ENCODE peak calls at places on chromosome 7, in six cellular contexts. One of them, this sample, is unnamed.

GRCh38 chr7:493661-494251 is 25.9 kb downstream of the PDGFA start:
- DNase-seq in activated CD4-positive, alpha-beta T cell treated with anti-CD3 and anti-CD28 coated beads, Interleukin-2, amount 10 ng/mL, durations not matched to agents 7 days and 5 days: no peak
- DNase-seq in iPS-NIHi11: no peak
- DNase-seq in nephron progenitor cell: no peak
- DNase-seq in kidney epithelial cell: no peak
- DNase-seq in activated CD8-positive, alpha-beta T cell treated with anti-CD3 and anti-CD28 coated beads, Interleukin-2, amount 10 ng/mL, durations not matched to agents 7 days and 5 days: no peak
- DNase-seq in this sample: no peak

GRCh38 chr7:37920305-37920618 is 178 bp upstream of the EPDR1 start:
- DNase-seq in activated CD4-positive, alpha-beta T cell treated with anti-CD3 and anti-CD28 coated beads, Interleukin-2, amount 10 ng/mL, durations not matched to agents 7 days and 5 days: no peak
- DNase-seq in iPS-NIHi11: no peak
- DNase-seq in nephron progenitor cell: no peak
- DNase-seq in kidney epithelial cell: no peak
- DNase-seq in activated CD8-positive, alpha-beta T cell treated with anti-CD3 and anti-CD28 coated beads, Interleukin-2, amount 10 ng/mL, durations not matched to agents 7 days and 5 days: no peak
- DNase-seq in this sample: no peak

GRCh38 chr7:117193564-117193963 is 129.3 kb downstream of the WNT2 start:
- DNase-seq in activated CD4-positive, alpha-beta T cell treated with anti-CD3 and anti-CD28 coated beads, Interleukin-2, amount 10 ng/mL, durations not matched to agents 7 days and 5 days: no peak
- DNase-seq in iPS-NIHi11: no peak
- DNase-seq in nephron progenitor cell: no peak
- DNase-seq in kidney epithelial cell: no peak
- DNase-seq in activated CD8-positive, alpha-beta T cell treated with anti-CD3 and anti-CD28 coated beads, Interleukin-2, amount 10 ng/mL, durations not matched to agents 7 days and 5 days: no peak
- DNase-seq in this sample: no peak

GRCh38 chr7:37408241-37408884 is 40.3 kb downstream of the ELMO1 start:
- DNase-seq in activated CD4-positive, alpha-beta T cell treated with anti-CD3 and anti-CD28 coated beads, Interleukin-2, amount 10 ng/mL, durations not matched to agents 7 days and 5 days: peak; percentile 34
- DNase-seq in iPS-NIHi11: no peak
- DNase-seq in nephron progenitor cell: no peak
- DNase-seq in kidney epithelial cell: no peak
- DNase-seq in activated CD8-positive, alpha-beta T cell treated with anti-CD3 and anti-CD28 coated beads, Interleukin-2, amount 10 ng/mL, durations not matched to agents 7 days and 5 days: peak; percentile 28
- DNase-seq in this sample: no peak

GRCh38 chr7:102992820-102993531 is 80.2 kb downstream of the LRRC17 start:
- DNase-seq in activated CD4-positive, alpha-beta T cell treated with anti-CD3 and anti-CD28 coated beads, Interleukin-2, amount 10 ng/mL, durations not matched to agents 7 days and 5 days: no peak
- DNase-seq in iPS-NIHi11: no peak
- DNase-seq in nephron progenitor cell: no peak
- DNase-seq in kidney epithelial cell: peak; percentile 56
- DNase-seq in activated CD8-positive, alpha-beta T cell treated with anti-CD3 and anti-CD28 coated beads, Interleukin-2, amount 10 ng/mL, durations not matched to agents 7 days and 5 days: no peak
- DNase-seq in this sample: peak; percentile 72

GRCh38 chr7:33862946-33863814 is 42.2 kb upstream of the BMPER start:
- DNase-seq in activated CD4-positive, alpha-beta T cell treated with anti-CD3 and anti-CD28 coated beads, Interleukin-2, amount 10 ng/mL, durations not matched to agents 7 days and 5 days: no peak
- DNase-seq in iPS-NIHi11: no peak
- DNase-seq in nephron progenitor cell: no peak
- DNase-seq in kidney epithelial cell: no peak
- DNase-seq in activated CD8-positive, alpha-beta T cell treated with anti-CD3 and anti-CD28 coated beads, Interleukin-2, amount 10 ng/mL, durations not matched to agents 7 days and 5 days: no peak
- DNase-seq in this sample: no peak

GRCh38 chr7:128940494-128941322 is 3.0 kb downstream of the IRF5 start:
- DNase-seq in activated CD4-positive, alpha-beta T cell treated with anti-CD3 and anti-CD28 coated beads, Interleukin-2, amount 10 ng/mL, durations not matched to agents 7 days and 5 days: peak; percentile 30
- DNase-seq in iPS-NIHi11: peak; percentile 63
- DNase-seq in nephron progenitor cell: no peak
- DNase-seq in kidney epithelial cell: no peak
- DNase-seq in activated CD8-positive, alpha-beta T cell treated with anti-CD3 and anti-CD28 coated beads, Interleukin-2, amount 10 ng/mL, durations not matched to agents 7 days and 5 days: peak; percentile 54
- DNase-seq in this sample: no peak

GRCh38 chr7:30927040-30927439 is 15.4 kb downstream of the AQP1 start:
- DNase-seq in activated CD4-positive, alpha-beta T cell treated with anti-CD3 and anti-CD28 coated beads, Interleukin-2, amount 10 ng/mL, durations not matched to agents 7 days and 5 days: no peak
- DNase-seq in iPS-NIHi11: peak; percentile 1
- DNase-seq in nephron progenitor cell: no peak
- DNase-seq in kidney epithelial cell: no peak
- DNase-seq in activated CD8-positive, alpha-beta T cell treated with anti-CD3 and anti-CD28 coated beads, Interleukin-2, amount 10 ng/mL, durations not matched to agents 7 days and 5 days: no peak
- DNase-seq in this sample: no peak

GRCh38 chr7:99357701-99358490 is 16.6 kb upstream of the ARPC1B start:
- DNase-seq in activated CD4-positive, alpha-beta T cell treated with anti-CD3 and anti-CD28 coated beads, Interleukin-2, amount 10 ng/mL, durations not matched to agents 7 days and 5 days: no peak
- DNase-seq in iPS-NIHi11: no peak
- DNase-seq in nephron progenitor cell: no peak
- DNase-seq in kidney epithelial cell: no peak
- DNase-seq in activated CD8-positive, alpha-beta T cell treated with anti-CD3 and anti-CD28 coated beads, Interleukin-2, amount 10 ng/mL, durations not matched to agents 7 days and 5 days: no peak
- DNase-seq in this sample: no peak

This sample was measured in fibroblast of mammary gland.